ENCODE peak calls at places on chromosomes 4 and X, in seven cellular contexts. L, X, B, J, P, V and G are unnamed samples.

GRCh38 chrX:38985375-38985774 is 184.1 kb downstream of the MID1IP1 start:
- DNase-seq in X (no peak), L (no peak), J (no peak), P (peak), B (no peak), V (peak), G (no peak)

GRCh38 chr4:128916832-128917231 is 107.3 kb downstream of the JADE1 start:
- DNase-seq in X (no peak), B (no peak), P (peak), J (no peak), V (no peak), L (no peak), G (no peak)

GRCh38 chr4:173318648-173319211 is 15.4 kb downstream of the HMGB2 start:
- DNase-seq in P (peak), V (peak), X (no peak), J (no peak), B (peak), L (no peak), G (no peak)

GRCh38 chr4:5460106-5460801 is 248.1 kb downstream of the EVC2 start:
- DNase-seq in L (no peak), P (peak), J (no peak), X (no peak), B (no peak), V (peak), G (peak)

GRCh38 chrX:124209792-124210576 is 122.5 kb upstream of the TEX13D start:
- DNase-seq in B (no peak), P (no peak), L (no peak), X (no peak), J (no peak), V (no peak), G (no peak)

GRCh38 chr4:6912412-6912811 is 2.8 kb downstream of the TBC1D14 start:
- DNase-seq in J (no peak), L (no peak), V (no peak), X (no peak), P (peak), B (no peak), G (no peak)

GRCh38 chrX:134642394-134642793 is 15.9 kb downstream of the PLAC1 start:
- DNase-seq in J (no peak), X (no peak), V (no peak), P (no peak), B (no peak), L (no peak), G (no peak)

GRCh38 chr4:868421-868820 is 42.5 kb upstream of the CPLX1 start:
- DNase-seq in X (no peak), J (no peak), V (no peak), B (no peak), L (no peak), P (no peak), G (no peak)

GRCh38 chrX:48854898-48855297 is 19.5 kb upstream of the PCSK1N start:
- DNase-seq in L (no peak), B (no peak), X (no peak), P (peak), V (peak), J (no peak), G (no peak)

GRCh38 chr4:63788271-63788670 is 621.0 kb downstream of the TECRL start:
- DNase-seq in B (no peak), V (no peak), J (no peak), X (no peak), P (no peak), L (no peak), G (no peak)

GRCh38 chr4:10806993-10807645 is 122.6 kb upstream of the CLNK start:
- DNase-seq in V (no peak), J (no peak), P (no peak), B (no peak), X (no peak), L (no peak), G (no peak)

GRCh38 chr4:6681191-6681590 is 12.5 kb upstream of the S100P start:
- DNase-seq in P (no peak), L (no peak), J (no peak), X (no peak), B (no peak), V (no peak), G (no peak)

GRCh38 chr4:39637572-39638357 is 900 bp downstream of the SMIM14 start:
- DNase-seq in X (no peak), J (peak), L (no peak), P (no peak), V (peak), B (peak), G (peak)

GRCh38 chr4:39613093-39613656 is 25.5 kb downstream of the SMIM14 start:
- DNase-seq in V (no peak), X (no peak), J (no peak), P (no peak), B (no peak), L (no peak), G (no peak)

GRCh38 chrX:46561931-46562721 is 11.4 kb upstream of the CHST7 start:
- DNase-seq in V (no peak), J (no peak), L (no peak), B (peak), X (no peak), P (peak), G (no peak)

GRCh38 chrX:41779058-41779564 is 55.1 kb downstream of the GPR82 start:
- DNase-seq in L (peak), B (peak), X (no peak), P (no peak), J (no peak), V (no peak), G (no peak)

GRCh38 chr4:145545538-145546224 is 64.0 kb downstream of the SMAD1 start:
- DNase-seq in V (no peak), L (peak), B (no peak), X (no peak), J (no peak), P (no peak), G (no peak)

GRCh38 chr4:128521156-128521555 is 233.5 kb upstream of the PGRMC2 start:
- DNase-seq in X (no peak), L (no peak), V (no peak), P (no peak), J (no peak), B (no peak), G (no peak)

GRCh38 chrX:123464709-123465108 is 268.1 kb downstream of the THOC2 start:
- DNase-seq in V (no peak), L (no peak), P (no peak), X (no peak), J (no peak), B (no peak), G (no peak)

GRCh38 chr4:27010334-27010940 is 149.8 kb downstream of the STIM2 start:
- DNase-seq in P (peak), B (peak), V (peak), L (no peak), J (peak), X (peak), G (peak)

GRCh38 chr4:22237155-22237751 is 278.6 kb downstream of the ADGRA3 start:
- DNase-seq in B (no peak), P (no peak), J (no peak), L (no peak), X (no peak), V (peak), G (peak)

GRCh38 chr4:167424338-167425256 is 190.3 kb upstream of the SPOCK3 start:
- DNase-seq in P (no peak), V (no peak), B (no peak), X (no peak), J (no peak), L (no peak), G (no peak)

GRCh38 chr4:88706574-88706973 is 8.9 kb upstream of the NAP1L5 start:
- DNase-seq in B (no peak), V (peak), L (no peak), X (no peak), P (no peak), J (no peak), G (no peak)

GRCh38 chr4:165360041-165360782 is 18.6 kb upstream of the CPE start:
- DNase-seq in X (no peak), P (no peak), J (no peak), B (no peak), V (no peak), L (no peak), G (no peak)

GRCh38 chr4:11720292-11720691 is 291.6 kb upstream of the HS3ST1 start:
- DNase-seq in V (peak), X (no peak), L (no peak), P (no peak), J (no peak), B (no peak), G (no peak)

GRCh38 chr4:114208747-114209146 is 229.3 kb upstream of the ARSJ start:
- DNase-seq in J (no peak), B (no peak), P (no peak), X (no peak), L (peak), V (no peak), G (no peak)

GRCh38 chrX:118963159-118963558 is 11.3 kb upstream of the LONRF3 start:
- DNase-seq in L (no peak), P (no peak), X (no peak), V (no peak), J (no peak), B (no peak), G (no peak)

GRCh38 chr4:103002551-103002950 is 17.0 kb downstream of the SLC9B1 start:
- DNase-seq in B (no peak), L (no peak), X (no peak), P (no peak), J (no peak), V (no peak), G (no peak)